ENCODE peak calls at places on chromosomes 5 and 9, in ten cellular contexts. One of them, this sample, is unnamed.

GRCh38 chr9:35042081-35042604 is 30.3 kb downstream of the VCP start:
- DNase-seq in AG09309: no peak
- DNase-seq in activated CD4-positive, CD25-positive, alpha-beta regulatory T cell: no peak
- DNase-seq in cardiac muscle cell: peak
- DNase-seq in EL: peak
- DNase-seq in NCI-H1105: no peak
- DNase-seq in GM12891: no peak
- DNase-seq in WTC11: no peak
- DNase-seq in stimulated activated CD4-positive, alpha-beta T cell treated with anti-CD3 and anti-CD28 coated beads, Interleukin-15, amount 100 ng/mL, for 1 hour: no peak
- DNase-seq in T-helper 17 cell: no peak
- DNase-seq in this sample: no peak

GRCh38 chr5:150778103-150778516 is 447 bp upstream of the SMIM3 start:
- DNase-seq in EL: peak
- DNase-seq in T-helper 17 cell: no peak
- DNase-seq in GM12891: no peak
- DNase-seq in WTC11: no peak
- DNase-seq in cardiac muscle cell: peak
- DNase-seq in activated CD4-positive, CD25-positive, alpha-beta regulatory T cell: no peak
- DNase-seq in AG09309: no peak
- DNase-seq in NCI-H1105: no peak
- DNase-seq in stimulated activated CD4-positive, alpha-beta T cell treated with anti-CD3 and anti-CD28 coated beads, Interleukin-15, amount 100 ng/mL, for 1 hour: no peak
- DNase-seq in this sample: no peak

GRCh38 chr9:21579209-21579608 is 97.1 kb upstream of the IFNE start:
- DNase-seq in WTC11: no peak
- DNase-seq in EL: peak
- DNase-seq in NCI-H1105: no peak
- DNase-seq in cardiac muscle cell: peak
- DNase-seq in T-helper 17 cell: no peak
- DNase-seq in GM12891: no peak
- DNase-seq in stimulated activated CD4-positive, alpha-beta T cell treated with anti-CD3 and anti-CD28 coated beads, Interleukin-15, amount 100 ng/mL, for 1 hour: no peak
- DNase-seq in activated CD4-positive, CD25-positive, alpha-beta regulatory T cell: no peak
- DNase-seq in AG09309: no peak
- DNase-seq in this sample: no peak

GRCh38 chr5:168667301-168667859 is 88.2 kb upstream of the PANK3 start:
- DNase-seq in NCI-H1105: no peak
- DNase-seq in cardiac muscle cell: no peak
- DNase-seq in activated CD4-positive, CD25-positive, alpha-beta regulatory T cell: no peak
- DNase-seq in T-helper 17 cell: no peak
- DNase-seq in WTC11: no peak
- DNase-seq in EL: no peak
- DNase-seq in stimulated activated CD4-positive, alpha-beta T cell treated with anti-CD3 and anti-CD28 coated beads, Interleukin-15, amount 100 ng/mL, for 1 hour: no peak
- DNase-seq in GM12891: no peak
- DNase-seq in AG09309: no peak
- DNase-seq in this sample: no peak

GRCh38 chr5:132059696-132060500 is 557 bp upstream of the IL3 start:
- DNase-seq in stimulated activated CD4-positive, alpha-beta T cell treated with anti-CD3 and anti-CD28 coated beads, Interleukin-15, amount 100 ng/mL, for 1 hour: no peak
- DNase-seq in AG09309: no peak
- DNase-seq in T-helper 17 cell: peak
- DNase-seq in activated CD4-positive, CD25-positive, alpha-beta regulatory T cell: no peak
- DNase-seq in GM12891: peak
- DNase-seq in WTC11: no peak
- DNase-seq in cardiac muscle cell: no peak
- DNase-seq in EL: no peak
- DNase-seq in NCI-H1105: no peak
- DNase-seq in this sample: no peak

GRCh38 chr5:169174923-169175322 is 126.0 kb downstream of the SLIT3 start:
- DNase-seq in AG09309: no peak
- DNase-seq in GM12891: no peak
- DNase-seq in stimulated activated CD4-positive, alpha-beta T cell treated with anti-CD3 and anti-CD28 coated beads, Interleukin-15, amount 100 ng/mL, for 1 hour: no peak
- DNase-seq in EL: no peak
- DNase-seq in activated CD4-positive, CD25-positive, alpha-beta regulatory T cell: no peak
- DNase-seq in cardiac muscle cell: no peak
- DNase-seq in T-helper 17 cell: no peak
- DNase-seq in WTC11: no peak
- DNase-seq in NCI-H1105: no peak
- DNase-seq in this sample: no peak

GRCh38 chr9:113580041-113580953 is 116.8 kb downstream of the RGS3 start:
- DNase-seq in NCI-H1105: no peak
- DNase-seq in EL: peak
- DNase-seq in stimulated activated CD4-positive, alpha-beta T cell treated with anti-CD3 and anti-CD28 coated beads, Interleukin-15, amount 100 ng/mL, for 1 hour: peak
- DNase-seq in cardiac muscle cell: peak
- DNase-seq in AG09309: no peak
- DNase-seq in activated CD4-positive, CD25-positive, alpha-beta regulatory T cell: peak
- DNase-seq in T-helper 17 cell: peak
- DNase-seq in GM12891: no peak
- DNase-seq in WTC11: no peak
- DNase-seq in this sample: no peak

GRCh38 chr9:135346438-135347050 is 133.0 kb upstream of the PPP1R26 start:
- DNase-seq in activated CD4-positive, CD25-positive, alpha-beta regulatory T cell: no peak
- DNase-seq in cardiac muscle cell: no peak
- DNase-seq in WTC11: peak
- DNase-seq in T-helper 17 cell: no peak
- DNase-seq in stimulated activated CD4-positive, alpha-beta T cell treated with anti-CD3 and anti-CD28 coated beads, Interleukin-15, amount 100 ng/mL, for 1 hour: no peak
- DNase-seq in GM12891: no peak
- DNase-seq in AG09309: no peak
- DNase-seq in EL: no peak
- DNase-seq in NCI-H1105: no peak
- DNase-seq in this sample: no peak

GRCh38 chr5:116573279-116573616 is 1.4 kb downstream of the SEMA6A start:
- DNase-seq in activated CD4-positive, CD25-positive, alpha-beta regulatory T cell: no peak
- DNase-seq in AG09309: no peak
- DNase-seq in NCI-H1105: peak
- DNase-seq in T-helper 17 cell: no peak
- DNase-seq in cardiac muscle cell: no peak
- DNase-seq in stimulated activated CD4-positive, alpha-beta T cell treated with anti-CD3 and anti-CD28 coated beads, Interleukin-15, amount 100 ng/mL, for 1 hour: no peak
- DNase-seq in GM12891: peak
- DNase-seq in EL: no peak
- DNase-seq in WTC11: peak
- DNase-seq in this sample: no peak

GRCh38 chr5:88130189-88130815 is 138.3 kb downstream of the TMEM161B start:
- DNase-seq in EL: no peak
- DNase-seq in activated CD4-positive, CD25-positive, alpha-beta regulatory T cell: no peak
- DNase-seq in GM12891: no peak
- DNase-seq in cardiac muscle cell: no peak
- DNase-seq in AG09309: no peak
- DNase-seq in WTC11: no peak
- DNase-seq in NCI-H1105: no peak
- DNase-seq in T-helper 17 cell: no peak
- DNase-seq in stimulated activated CD4-positive, alpha-beta T cell treated with anti-CD3 and anti-CD28 coated beads, Interleukin-15, amount 100 ng/mL, for 1 hour: no peak
- DNase-seq in this sample: no peak

GRCh38 chr9:124629600-124629999 is 122.4 kb upstream of the NR5A1 start:
- DNase-seq in activated CD4-positive, CD25-positive, alpha-beta regulatory T cell: no peak
- DNase-seq in cardiac muscle cell: peak
- DNase-seq in T-helper 17 cell: no peak
- DNase-seq in stimulated activated CD4-positive, alpha-beta T cell treated with anti-CD3 and anti-CD28 coated beads, Interleukin-15, amount 100 ng/mL, for 1 hour: no peak
- DNase-seq in WTC11: no peak
- DNase-seq in NCI-H1105: no peak
- DNase-seq in AG09309: peak
- DNase-seq in GM12891: no peak
- DNase-seq in EL: peak
- DNase-seq in this sample: no peak

GRCh38 chr9:95552814-95553546 is 36.2 kb upstream of the PTCH1 start:
- DNase-seq in stimulated activated CD4-positive, alpha-beta T cell treated with anti-CD3 and anti-CD28 coated beads, Interleukin-15, amount 100 ng/mL, for 1 hour: peak
- DNase-seq in activated CD4-positive, CD25-positive, alpha-beta regulatory T cell: no peak
- DNase-seq in GM12891: no peak
- DNase-seq in EL: no peak
- DNase-seq in AG09309: no peak
- DNase-seq in T-helper 17 cell: no peak
- DNase-seq in cardiac muscle cell: peak
- DNase-seq in WTC11: peak
- DNase-seq in NCI-H1105: no peak
- DNase-seq in this sample: no peak

GRCh38 chr5:78984020-78984610 is 995 bp downstream of the ARSB start:
- DNase-seq in WTC11: no peak
- DNase-seq in activated CD4-positive, CD25-positive, alpha-beta regulatory T cell: no peak
- DNase-seq in EL: peak
- DNase-seq in GM12891: no peak
- DNase-seq in T-helper 17 cell: no peak
- DNase-seq in AG09309: no peak
- DNase-seq in stimulated activated CD4-positive, alpha-beta T cell treated with anti-CD3 and anti-CD28 coated beads, Interleukin-15, amount 100 ng/mL, for 1 hour: no peak
- DNase-seq in NCI-H1105: no peak
- DNase-seq in cardiac muscle cell: peak
- DNase-seq in this sample: no peak

GRCh38 chr5:150762216-150762615 is 3.4 kb upstream of the DCTN4 start:
- DNase-seq in activated CD4-positive, CD25-positive, alpha-beta regulatory T cell: no peak
- DNase-seq in EL: no peak
- DNase-seq in T-helper 17 cell: no peak
- DNase-seq in AG09309: no peak
- DNase-seq in stimulated activated CD4-positive, alpha-beta T cell treated with anti-CD3 and anti-CD28 coated beads, Interleukin-15, amount 100 ng/mL, for 1 hour: no peak
- DNase-seq in NCI-H1105: no peak
- DNase-seq in WTC11: no peak
- DNase-seq in cardiac muscle cell: peak
- DNase-seq in GM12891: no peak
- DNase-seq in this sample: no peak

GRCh38 chr5:68242743-68243142 is 27.2 kb downstream of the PIK3R1 start:
- DNase-seq in EL: peak
- DNase-seq in NCI-H1105: no peak
- DNase-seq in AG09309: no peak
- DNase-seq in GM12891: no peak
- DNase-seq in T-helper 17 cell: no peak
- DNase-seq in WTC11: no peak
- DNase-seq in cardiac muscle cell: no peak
- DNase-seq in activated CD4-positive, CD25-positive, alpha-beta regulatory T cell: no peak
- DNase-seq in stimulated activated CD4-positive, alpha-beta T cell treated with anti-CD3 and anti-CD28 coated beads, Interleukin-15, amount 100 ng/mL, for 1 hour: no peak
- DNase-seq in this sample: no peak

GRCh38 chr5:588406-588995 is 23.6 kb upstream of the CEP72 start:
- DNase-seq in GM12891: no peak
- DNase-seq in AG09309: no peak
- DNase-seq in WTC11: no peak
- DNase-seq in cardiac muscle cell: no peak
- DNase-seq in stimulated activated CD4-positive, alpha-beta T cell treated with anti-CD3 and anti-CD28 coated beads, Interleukin-15, amount 100 ng/mL, for 1 hour: no peak
- DNase-seq in T-helper 17 cell: no peak
- DNase-seq in EL: no peak
- DNase-seq in activated CD4-positive, CD25-positive, alpha-beta regulatory T cell: no peak
- DNase-seq in NCI-H1105: no peak
- DNase-seq in this sample: no peak

GRCh38 chr5:157033071-157033583 is 25.8 kb downstream of the HAVCR1 start:
- DNase-seq in NCI-H1105: no peak
- DNase-seq in AG09309: no peak
- DNase-seq in stimulated activated CD4-positive, alpha-beta T cell treated with anti-CD3 and anti-CD28 coated beads, Interleukin-15, amount 100 ng/mL, for 1 hour: no peak
- DNase-seq in EL: no peak
- DNase-seq in activated CD4-positive, CD25-positive, alpha-beta regulatory T cell: no peak
- DNase-seq in WTC11: no peak
- DNase-seq in cardiac muscle cell: no peak
- DNase-seq in GM12891: no peak
- DNase-seq in T-helper 17 cell: no peak
- DNase-seq in this sample: no peak

GRCh38 chr9:101421653-101422065 is 13.9 kb downstream of the ALDOB start:
- DNase-seq in activated CD4-positive, CD25-positive, alpha-beta regulatory T cell: no peak
- DNase-seq in GM12891: no peak
- DNase-seq in AG09309: no peak
- DNase-seq in NCI-H1105: no peak
- DNase-seq in EL: no peak
- DNase-seq in T-helper 17 cell: no peak
- DNase-seq in WTC11: no peak
- DNase-seq in stimulated activated CD4-positive, alpha-beta T cell treated with anti-CD3 and anti-CD28 coated beads, Interleukin-15, amount 100 ng/mL, for 1 hour: no peak
- DNase-seq in cardiac muscle cell: no peak
- DNase-seq in this sample: no peak

GRCh38 chr9:131815971-131816873 is 76.3 kb upstream of the RAPGEF1 start:
- DNase-seq in EL: no peak
- DNase-seq in activated CD4-positive, CD25-positive, alpha-beta regulatory T cell: no peak
- DNase-seq in T-helper 17 cell: no peak
- DNase-seq in NCI-H1105: peak
- DNase-seq in GM12891: no peak
- DNase-seq in stimulated activated CD4-positive, alpha-beta T cell treated with anti-CD3 and anti-CD28 coated beads, Interleukin-15, amount 100 ng/mL, for 1 hour: no peak
- DNase-seq in WTC11: no peak
- DNase-seq in AG09309: no peak
- DNase-seq in cardiac muscle cell: no peak
- DNase-seq in this sample: no peak

GRCh38 chr5:174533127-174533453 is 191.3 kb upstream of the MSX2 start:
- DNase-seq in T-helper 17 cell: no peak
- DNase-seq in AG09309: no peak
- DNase-seq in stimulated activated CD4-positive, alpha-beta T cell treated with anti-CD3 and anti-CD28 coated beads, Interleukin-15, amount 100 ng/mL, for 1 hour: no peak
- DNase-seq in NCI-H1105: no peak
- DNase-seq in activated CD4-positive, CD25-positive, alpha-beta regulatory T cell: no peak
- DNase-seq in EL: no peak
- DNase-seq in cardiac muscle cell: no peak
- DNase-seq in GM12891: no peak
- DNase-seq in WTC11: no peak
- DNase-seq in this sample: no peak

GRCh38 chr9:123353984-123354591 is 1.9 kb upstream of the CRB2 start:
- DNase-seq in AG09309: no peak
- DNase-seq in activated CD4-positive, CD25-positive, alpha-beta regulatory T cell: peak
- DNase-seq in NCI-H1105: no peak
- DNase-seq in T-helper 17 cell: peak
- DNase-seq in cardiac muscle cell: peak
- DNase-seq in EL: peak
- DNase-seq in stimulated activated CD4-positive, alpha-beta T cell treated with anti-CD3 and anti-CD28 coated beads, Interleukin-15, amount 100 ng/mL, for 1 hour: peak
- DNase-seq in GM12891: peak
- DNase-seq in WTC11: peak
- DNase-seq in this sample: peak